ENCODE peak calls at places on chromosomes 3 and 15, in four cellular contexts. K, D, S and N are unnamed samples.

GRCh38 chr3:168878655-168879054 is 782.9 kb upstream of the GOLIM4 start:
- DNase-seq in S (no peak), D (no peak), K (no peak), N (no peak)

GRCh38 chr15:100863406-100864198 is 16.0 kb upstream of the ALDH1A3 start:
- DNase-seq in K (peak; percentile 71), S (no peak), D (peak; percentile 59), N (no peak)

GRCh38 chr3:111128884-111129283 is 57.3 kb downstream of the NECTIN3 start:
- DNase-seq in K (no peak), S (no peak), D (no peak), N (no peak)

GRCh38 chr3:132726341-132726823 is 4.2 kb upstream of the NPHP3 start:
- DNase-seq in S (no peak), K (no peak), D (no peak), N (no peak)

GRCh38 chr3:49723631-49724551 is at the start of gene GMPPB:
- DNase-seq in S (peak; percentile 91), D (peak; percentile 99), K (peak; percentile 97), N (peak; percentile 48)

GRCh38 chr3:52028572-52028971 is 27.8 kb downstream of the DUSP7 start:
- DNase-seq in K (peak; percentile 67), D (no peak), S (no peak), N (no peak)

GRCh38 chr15:60004846-60005351 is 788 bp downstream of the FOXB1 start:
- DNase-seq in D (peak; percentile 78), K (no peak), S (no peak), N (no peak)

GRCh38 chr15:101233651-101234281 is 18.1 kb downstream of the CHSY1 start:
- DNase-seq in K (no peak), S (no peak), D (no peak), N (no peak)

GRCh38 chr15:70266412-70267089 is 168.8 kb upstream of the TLE3 start:
- DNase-seq in K (peak; percentile 74), S (no peak), D (peak; percentile 90), N (no peak)

GRCh38 chr3:184320099-184320445 is 5.7 kb downstream of the EIF4G1 start:
- DNase-seq in K (peak; percentile 96), S (no peak), D (peak; percentile 98), N (peak; percentile 72)

GRCh38 chr15:51575775-51576174 is 46.8 kb downstream of the DMXL2 start:
- DNase-seq in K (no peak), D (no peak), S (no peak), N (no peak)

GRCh38 chr15:31367730-31368344 is 41.2 kb downstream of the KLF13 start:
- DNase-seq in K (no peak), S (no peak), D (no peak), N (no peak)

GRCh38 chr3:147400111-147400510 is 6.2 kb downstream of the ZIC4 start:
- DNase-seq in D (no peak), S (no peak), K (no peak), N (no peak)

GRCh38 chr3:18853269-18853668 is 295.0 kb upstream of the KCNH8 start:
- DNase-seq in S (no peak), D (no peak), K (no peak), N (no peak)

GRCh38 chr3:195802795-195803194 is 8.9 kb downstream of the MUC4 start:
- DNase-seq in D (no peak), K (no peak), S (no peak), N (no peak)

GRCh38 chr3:111080357-111080937 is 8.8 kb downstream of the NECTIN3 start:
- DNase-seq in D (no peak), S (no peak), K (no peak), N (no peak)

GRCh38 chr3:16060358-16060852 is 114.1 kb upstream of the GALNT15 start:
- DNase-seq in D (no peak), K (no peak), S (peak; percentile 38), N (peak; percentile 95)

GRCh38 chr3:187223799-187224198 is 26.5 kb downstream of the RTP1 start:
- DNase-seq in K (no peak), D (no peak), S (no peak), N (no peak)

GRCh38 chr3:38835939-38836338 is 19.9 kb upstream of the SCN10A start:
- DNase-seq in D (no peak), K (no peak), S (no peak), N (no peak)

GRCh38 chr15:72358532-72359180 is 17.2 kb downstream of the HEXA start:
- DNase-seq in D (no peak), K (peak; percentile 55), S (no peak), N (no peak)

GRCh38 chr3:184941408-184941807 is 129.4 kb downstream of the VPS8 start:
- DNase-seq in K (no peak), S (no peak), D (no peak), N (no peak)

GRCh38 chr3:183290216-183290615 is 37.2 kb downstream of the B3GNT5 start:
- DNase-seq in K (no peak), S (no peak), D (no peak), N (no peak)

GRCh38 chr3:183293966-183294365 is 40.9 kb downstream of the B3GNT5 start:
- DNase-seq in K (no peak), S (no peak), D (no peak), N (no peak)

GRCh38 chr3:183295211-183295610 is 42.2 kb downstream of the B3GNT5 start:
- DNase-seq in D (no peak), S (no peak), K (no peak), N (no peak)

GRCh38 chr3:183287301-183287971 is 34.4 kb downstream of the B3GNT5 start:
- DNase-seq in K (no peak), S (no peak), D (no peak), N (no peak)

DNA sequence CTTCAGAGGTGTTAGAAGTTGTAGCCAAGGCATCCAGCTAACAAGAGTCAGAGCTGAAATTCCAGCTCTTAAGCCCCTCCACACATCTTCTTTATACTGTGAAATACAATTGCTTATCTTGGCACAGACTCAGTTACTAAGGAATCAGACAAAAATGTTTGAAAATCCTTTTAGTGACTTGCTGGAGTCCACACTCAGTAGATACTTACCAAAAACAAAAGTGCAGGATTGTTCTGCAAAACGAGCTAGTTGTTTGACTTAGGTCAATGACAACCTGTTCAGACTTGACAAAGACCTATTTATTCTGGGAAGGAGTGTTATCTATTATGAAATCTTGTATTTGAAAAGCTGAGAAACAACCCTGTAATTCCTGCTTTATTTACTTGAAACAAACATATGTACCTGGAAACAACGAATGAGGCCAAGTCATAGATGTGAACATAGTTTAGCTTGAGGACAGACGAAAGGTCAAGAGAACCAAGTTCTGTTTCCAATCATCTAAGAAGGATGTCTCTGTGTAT is 38.5 kb downstream of the B3GNT5 start:
- DNase-seq in D (no peak), S (no peak), K (no peak), N (no peak)
- H3K4me1 ChIP-seq in D (peaks cover 1% of the 10 kb centered on the region), S (no peaks in the 10 kb centered on the region), K (no peaks in the 10 kb centered on the region), N (peaks cover 13% of the 10 kb centered on the region)

DNA sequence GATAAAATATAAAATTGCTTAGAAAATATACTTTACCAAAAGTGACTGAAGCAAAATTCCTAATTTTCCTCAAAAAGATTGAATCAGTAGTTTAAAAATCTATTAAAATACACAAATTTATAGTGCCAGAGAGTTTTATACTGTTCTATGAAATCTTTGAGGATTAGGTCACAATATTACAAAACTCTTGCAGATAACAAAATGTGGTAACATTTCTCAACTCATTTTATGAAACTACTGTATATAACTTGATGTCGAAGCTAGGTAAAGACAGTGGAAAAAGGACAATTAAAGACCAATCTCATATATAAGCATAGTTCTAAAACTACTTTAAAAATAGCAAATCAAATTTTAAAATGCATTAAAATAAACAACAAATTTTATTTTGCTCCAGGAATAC is 15.9 kb downstream of the VEPH1 start:
- DNase-seq in S (no peak), D (no peak), K (no peak), N (no peak)
- H3K27ac ChIP-seq in S (no peak overlapping the region), D (no peak overlapping the region), K (no peak overlapping the region), N (no peak overlapping the region)

GRCh38 chr15:38562278-38562677 is 2.3 kb downstream of the RASGRP1 start:
- DNase-seq in K (no peak), D (no peak), S (no peak), N (no peak)

GRCh38 chr15:38560456-38560926 is 4.1 kb downstream of the RASGRP1 start:
- DNase-seq in D (no peak), K (no peak), S (no peak), N (no peak)

GRCh38 chr15:38563723-38564519 is 693 bp downstream of the RASGRP1 start:
- DNase-seq in S (no peak), D (peak; percentile 88), K (peak; percentile 40), N (peak; percentile 13)

GRCh38 chr15:38564557-38565286 is at the start of gene RASGRP1:
- DNase-seq in D (peak; percentile 91), S (no peak), K (peak; percentile 24), N (no peak)

GRCh38 chr15:38565287-38565670 is 665 bp upstream of the RASGRP1 start:
- DNase-seq in D (no peak), S (no peak), K (no peak), N (no peak)
- H3K4me3 ChIP-seq in D (no peak overlapping the region), S (peak overlapping the region; percentile 56), K (no peak overlapping the region), N (no peak overlapping the region)

GRCh38 chr15:98850991-98851776 is 156.4 kb downstream of the PGPEP1L start:
- DNase-seq in S (peak; percentile 57), D (peak; percentile 87), K (peak; percentile 69), N (no peak)
- H3K4me1 ChIP-seq in S (peaks cover 21% of the 10 kb centered on the region), D (no peaks in the 10 kb centered on the region), K (peaks cover 23% of the 10 kb centered on the region), N (peaks cover 74% of the 10 kb centered on the region)

GRCh38 chr3:141383555-141384129 is 15.3 kb downstream of the ZBTB38 start:
- DNase-seq in K (no peak), S (no peak), D (no peak), N (no peak)

GRCh38 chr3:141384157-141384556 is 15.9 kb downstream of the ZBTB38 start:
- DNase-seq in D (no peak), S (no peak), K (no peak), N (no peak)

GRCh38 chr3:141386080-141386594 is 17.8 kb downstream of the ZBTB38 start:
- DNase-seq in S (no peak), D (no peak), K (no peak), N (no peak)

GRCh38 chr3:141385386-141386079 is 17.2 kb downstream of the ZBTB38 start:
- DNase-seq in K (no peak), S (no peak), D (no peak), N (no peak)

DNA sequence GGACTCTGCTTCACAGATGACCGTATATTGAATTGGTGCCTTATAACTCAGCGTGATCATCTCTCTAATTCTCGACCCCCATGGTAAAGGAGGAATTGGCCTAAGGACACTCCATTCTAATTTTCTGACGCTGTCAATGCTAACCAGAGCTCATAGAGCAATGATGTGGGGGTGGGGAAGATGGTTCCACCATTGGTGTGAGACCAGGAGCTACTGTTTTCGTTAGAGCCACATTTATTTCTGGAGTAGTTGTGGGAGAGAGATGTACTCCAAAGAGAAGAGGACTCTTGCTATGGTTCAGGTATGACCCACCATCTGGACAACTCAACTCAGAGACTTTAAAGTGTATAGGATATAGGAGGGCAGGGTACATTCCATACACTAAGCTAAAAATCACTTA is 16.3 kb downstream of the ZBTB38 start:
- DNase-seq in K (no peak), D (no peak), S (no peak), N (no peak)
- H3K27ac ChIP-seq in K (no peak overlapping the region), D (no peak overlapping the region), S (no peak overlapping the region), N (no peak overlapping the region)

GRCh38 chr3:190188197-190188596 is 67.5 kb upstream of the P3H2 start:
- DNase-seq in D (no peak), S (no peak), K (no peak), N (no peak)

GRCh38 chr3:190178779-190179178 is 58.1 kb upstream of the P3H2 start:
- DNase-seq in D (no peak), S (no peak), K (no peak), N (no peak)

GRCh38 chr3:190180268-190180667 is 59.6 kb upstream of the P3H2 start:
- DNase-seq in D (no peak), K (no peak), S (no peak), N (no peak)

GRCh38 chr3:190183121-190183520 is 62.4 kb upstream of the P3H2 start:
- DNase-seq in D (no peak), S (no peak), K (peak; percentile 8), N (peak; percentile 87)

GRCh38 chr3:190182418-190183043 is 61.8 kb upstream of the P3H2 start:
- DNase-seq in D (no peak), S (no peak), K (no peak), N (peak; percentile 43)
- H3K4me3 ChIP-seq in D (no peak overlapping the region), S (no peak overlapping the region), K (no peak overlapping the region), N (no peak overlapping the region)